ENCODE peak calls at places on chromosomes 1 and 21, in four cellular contexts. One of them, this sample, is unnamed.

GRCh38 chr1:174428033-174428432 is 19.7 kb upstream of the GPR52 start:
- DNase-seq in H1: no peak
- DNase-seq in HCT116: no peak
- DNase-seq in GM12878: no peak
- DNase-seq in this sample: peak; percentile 17

GRCh38 chr1:246602194-246602593 is 35.9 kb downstream of the CNST start:
- DNase-seq in H1: no peak
- DNase-seq in HCT116: no peak
- DNase-seq in GM12878: no peak
- DNase-seq in this sample: no peak

GRCh38 chr1:211609120-211610024 is 30.4 kb upstream of the SLC30A1 start:
- DNase-seq in H1: no peak
- DNase-seq in HCT116: no peak
- DNase-seq in GM12878: no peak
- DNase-seq in this sample: no peak

GRCh38 chr1:156747737-156748669 is 3.5 kb downstream of the HDGF start:
- DNase-seq in H1: no peak
- DNase-seq in HCT116: no peak
- DNase-seq in GM12878: no peak
- DNase-seq in this sample: no peak

GRCh38 chr1:180966744-180967536 is 54.2 kb downstream of the KIAA1614 start:
- DNase-seq in H1: no peak
- DNase-seq in HCT116: no peak
- DNase-seq in GM12878: no peak
- DNase-seq in this sample: no peak

GRCh38 chr1:229440821-229441537 is 7.1 kb upstream of the ACTA1 start:
- DNase-seq in H1: no peak
- DNase-seq in HCT116: no peak
- DNase-seq in GM12878: peak; percentile 88
- DNase-seq in this sample: no peak

GRCh38 chr21:33682992-33683627 is 40.8 kb downstream of the ITSN1 start:
- DNase-seq in H1: no peak
- DNase-seq in HCT116: peak; percentile 90
- DNase-seq in GM12878: no peak
- DNase-seq in this sample: no peak

GRCh38 chr1:170461762-170462384 is 70.1 kb upstream of the GORAB start:
- DNase-seq in H1: no peak
- DNase-seq in HCT116: no peak
- DNase-seq in GM12878: no peak
- DNase-seq in this sample: no peak

GRCh38 chr1:47582891-47583608 is 145.2 kb downstream of the FOXD2 start:
- DNase-seq in H1: peak; percentile 41
- DNase-seq in HCT116: no peak
- DNase-seq in GM12878: no peak
- DNase-seq in this sample: no peak

GRCh38 chr1:111605553-111605952 is 14.0 kb upstream of the RAP1A start:
- DNase-seq in H1: no peak
- DNase-seq in HCT116: no peak
- DNase-seq in GM12878: no peak
- DNase-seq in this sample: no peak

GRCh38 chr1:240352769-240353168 is 259.2 kb downstream of the GREM2 start:
- DNase-seq in H1: no peak
- DNase-seq in HCT116: no peak
- DNase-seq in GM12878: no peak
- DNase-seq in this sample: no peak

GRCh38 chr1:25888426-25888987 is 13.0 kb upstream of the PAQR7 start:
- DNase-seq in H1: no peak
- DNase-seq in HCT116: no peak
- DNase-seq in GM12878: no peak
- DNase-seq in this sample: no peak

GRCh38 chr1:153441238-153441755 is 19.2 kb downstream of the S100A7 start:
- DNase-seq in H1: no peak
- DNase-seq in HCT116: no peak
- DNase-seq in GM12878: no peak
- DNase-seq in this sample: no peak

GRCh38 chr1:198986041-198986440 is 347.2 kb downstream of the PTPRC start:
- DNase-seq in H1: no peak
- DNase-seq in HCT116: no peak
- DNase-seq in GM12878: no peak
- DNase-seq in this sample: no peak

GRCh38 chr1:12600880-12601633 is 17.0 kb downstream of the DHRS3 start:
- DNase-seq in H1: peak; percentile 81
- DNase-seq in HCT116: no peak
- DNase-seq in GM12878: no peak
- DNase-seq in this sample: peak; percentile 77

GRCh38 chr1:54012862-54013261 is 5.1 kb downstream of the LDLRAD1 start:
- DNase-seq in H1: peak; percentile 29
- DNase-seq in HCT116: no peak
- DNase-seq in GM12878: no peak
- DNase-seq in this sample: no peak

GRCh38 chr1:106676021-106676420 is 380.5 kb upstream of the PRMT6 start:
- DNase-seq in H1: no peak
- DNase-seq in HCT116: no peak
- DNase-seq in GM12878: no peak
- DNase-seq in this sample: no peak

GRCh38 chr1:198232407-198232806 is 75.6 kb downstream of the NEK7 start:
- DNase-seq in H1: no peak
- DNase-seq in HCT116: no peak
- DNase-seq in GM12878: no peak
- DNase-seq in this sample: no peak

GRCh38 chr1:24551910-24552571 is 3.8 kb upstream of the NCMAP start:
- DNase-seq in H1: no peak
- DNase-seq in HCT116: no peak
- DNase-seq in GM12878: no peak
- DNase-seq in this sample: no peak

GRCh38 chr1:23393706-23394105 is 24.1 kb upstream of the ZNF436 start:
- DNase-seq in H1: no peak
- DNase-seq in HCT116: no peak
- DNase-seq in GM12878: no peak
- DNase-seq in this sample: no peak

GRCh38 chr1:31532114-31532644 is 44.1 kb upstream of the TINAGL1 start:
- DNase-seq in H1: no peak
- DNase-seq in HCT116: no peak
- DNase-seq in GM12878: no peak
- DNase-seq in this sample: no peak

GRCh38 chr1:235892734-235893413 is 26.2 kb upstream of the LYST start:
- DNase-seq in H1: no peak
- DNase-seq in HCT116: no peak
- DNase-seq in GM12878: no peak
- DNase-seq in this sample: no peak

GRCh38 chr1:7993593-7994479 is 32.3 kb downstream of the ERRFI1 start:
- DNase-seq in H1: no peak
- DNase-seq in HCT116: no peak
- DNase-seq in GM12878: peak; percentile 94
- DNase-seq in this sample: no peak

GRCh38 chr21:42121792-42122191 is 50.7 kb downstream of the UMODL1 start:
- DNase-seq in H1: no peak
- DNase-seq in HCT116: no peak
- DNase-seq in GM12878: no peak
- DNase-seq in this sample: no peak

GRCh38 chr1:20578721-20579380 is 10.0 kb upstream of the CDA start:
- DNase-seq in H1: no peak
- DNase-seq in HCT116: no peak
- DNase-seq in GM12878: no peak
- DNase-seq in this sample: no peak

GRCh38 chr1:60132985-60133673 is 59.6 kb upstream of the C1orf87 start:
- DNase-seq in H1: no peak
- DNase-seq in HCT116: no peak
- DNase-seq in GM12878: no peak
- DNase-seq in this sample: no peak

DNA sequence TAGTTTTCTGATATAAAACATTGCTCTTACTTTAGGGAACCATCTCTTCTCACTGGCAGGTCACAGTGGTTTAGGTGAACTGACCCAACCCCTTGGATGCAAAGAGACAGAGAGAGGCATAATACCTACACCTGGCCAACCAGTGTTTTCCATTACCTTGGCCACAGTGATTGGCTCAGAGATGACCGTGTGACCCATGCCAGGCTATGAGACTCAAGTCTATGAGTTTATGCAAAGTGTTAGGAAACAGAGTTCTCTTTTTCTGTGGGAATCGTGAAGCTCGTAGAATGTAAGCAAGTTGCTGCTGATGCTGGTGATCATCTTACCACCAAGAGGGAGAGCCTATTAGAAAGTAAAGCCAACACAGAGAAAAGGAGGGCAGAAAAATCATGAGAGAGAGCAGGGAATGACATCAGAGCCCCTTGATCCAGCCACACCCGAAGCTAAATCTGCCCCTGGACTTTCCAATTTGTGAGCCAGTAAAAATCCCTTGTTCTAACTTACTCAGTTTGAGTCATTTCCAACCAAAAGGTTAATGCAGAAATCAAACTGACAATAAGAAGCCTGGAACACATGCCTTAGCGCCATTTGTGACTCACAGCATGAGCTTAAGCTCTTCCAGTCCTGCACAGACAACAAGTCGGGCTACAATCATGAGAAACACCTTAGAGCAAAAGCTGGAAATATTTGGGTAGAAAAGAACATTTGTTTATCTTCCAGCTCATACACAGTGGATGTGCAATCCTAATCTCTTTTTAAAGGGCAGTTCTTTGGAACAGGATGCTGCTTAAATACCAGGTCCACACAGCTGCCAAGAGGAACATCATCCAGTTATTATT is 81.3 kb upstream of the KAZN start:
- DNase-seq in H1: no peak
- DNase-seq in HCT116: no peak
- DNase-seq in GM12878: peak; percentile 69
- DNase-seq in this sample: no peak
- TF ChIP-seq EGR1 in H1: no peak
- TF ChIP-seq EGR1 in HCT116: no peak
- TF ChIP-seq EGR1 in GM12878: no peak
- TF ChIP-seq EGR1 in this sample: no peak

DNA sequence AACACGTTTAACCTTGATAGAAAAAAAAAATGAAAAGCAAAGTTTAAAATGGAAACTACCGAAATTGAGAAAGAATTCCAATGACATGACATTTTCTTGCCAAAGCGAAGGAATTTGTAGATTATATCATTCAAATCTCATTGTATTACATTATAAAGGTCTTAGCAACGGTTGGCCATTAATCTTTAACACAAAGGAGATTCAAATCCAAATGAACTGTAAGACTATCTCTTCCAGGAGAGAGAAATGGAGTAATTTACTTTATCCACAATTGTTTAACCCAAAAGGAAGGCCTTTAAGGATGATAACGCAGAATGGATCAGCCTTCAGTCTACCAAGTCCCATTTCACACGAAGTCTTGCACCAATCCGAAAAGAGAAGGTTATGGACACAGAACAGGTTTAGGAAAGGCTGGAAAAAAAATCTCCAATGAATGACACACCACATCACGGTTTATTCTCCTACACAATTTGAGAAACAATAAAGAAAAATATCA is 1.5 kb downstream of the ENAH start:
- DNase-seq in H1: no peak
- DNase-seq in HCT116: no peak
- DNase-seq in GM12878: no peak
- DNase-seq in this sample: no peak
- TF ChIP-seq EGR1 in H1: no peak
- TF ChIP-seq EGR1 in HCT116: no peak
- TF ChIP-seq EGR1 in GM12878: no peak
- TF ChIP-seq EGR1 in this sample: no peak

DNA sequence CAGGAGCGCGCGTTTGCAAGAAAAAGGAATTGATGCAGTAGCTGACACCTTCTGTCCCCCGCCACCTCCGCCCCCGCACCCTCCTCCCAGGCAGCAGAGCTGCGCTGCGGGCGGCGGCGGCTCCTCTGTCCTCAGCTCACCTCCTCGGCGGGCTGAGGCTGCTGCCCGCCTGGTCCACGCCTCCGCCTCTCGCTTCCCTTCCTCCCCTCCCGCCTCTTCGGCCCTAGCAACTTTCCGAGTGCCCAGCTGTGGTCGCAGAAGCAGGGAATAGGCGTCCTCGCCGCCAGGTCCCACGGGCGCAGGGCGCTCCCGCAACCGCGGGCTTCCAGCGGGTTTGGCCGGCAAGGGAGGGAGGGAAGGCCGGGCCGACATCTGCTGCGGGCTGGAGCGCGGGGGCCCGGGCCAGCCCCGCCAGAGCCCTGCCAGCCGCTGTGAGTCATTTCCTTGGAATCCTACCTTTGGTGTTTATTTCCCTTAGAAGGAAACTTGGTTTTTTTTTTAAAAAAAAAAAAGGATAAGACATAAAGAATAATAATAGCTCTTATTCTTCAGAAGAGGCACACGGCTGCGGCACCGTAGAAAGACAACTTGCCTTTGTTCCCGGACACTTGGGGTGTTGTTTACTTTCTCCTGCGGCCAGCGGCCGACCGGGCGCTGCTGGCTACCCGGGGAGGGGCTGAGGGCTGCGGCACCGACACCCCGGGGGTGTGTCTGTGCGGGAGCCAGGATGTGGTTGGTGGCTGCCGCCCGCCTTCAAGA is 1.1 kb downstream of the SERTAD4 start:
- DNase-seq in H1: peak; percentile 76
- DNase-seq in HCT116: peak; percentile 23
- DNase-seq in GM12878: no peak
- DNase-seq in this sample: peak; percentile 22
- TF ChIP-seq EGR1 in H1: peak; percentile 78
- TF ChIP-seq EGR1 in HCT116: peak; percentile 77
- TF ChIP-seq EGR1 in GM12878: no peak
- TF ChIP-seq EGR1 in this sample: peak; percentile 91

DNA sequence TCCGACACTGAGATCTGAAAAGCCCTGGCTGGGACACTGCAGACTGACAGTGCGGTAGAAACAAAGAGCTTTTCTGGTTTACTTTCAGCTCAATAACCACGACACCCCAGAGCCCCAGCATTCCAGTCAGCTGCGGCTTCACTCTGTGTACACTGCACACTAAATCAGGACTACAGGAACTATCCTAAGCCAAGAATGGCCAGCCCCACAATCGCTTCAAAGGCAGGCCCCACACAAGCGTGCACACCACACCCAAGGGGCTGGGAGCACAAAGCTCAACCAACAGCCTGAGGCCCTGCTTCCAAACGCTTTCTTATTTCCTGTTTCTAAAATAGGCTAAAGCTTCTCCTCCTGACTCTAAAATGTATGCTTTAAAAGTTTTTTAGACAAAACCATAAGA is 28.4 kb downstream of the URB1 start:
- DNase-seq in H1: no peak
- DNase-seq in HCT116: no peak
- DNase-seq in GM12878: no peak
- DNase-seq in this sample: no peak
- TF ChIP-seq EGR1 in H1: no peak
- TF ChIP-seq EGR1 in HCT116: no peak
- TF ChIP-seq EGR1 in GM12878: no peak
- TF ChIP-seq EGR1 in this sample: no peak

GRCh38 chr1:208499021-208499420 is 254.8 kb upstream of the PLXNA2 start:
- DNase-seq in H1: no peak
- DNase-seq in HCT116: no peak
- DNase-seq in GM12878: no peak
- DNase-seq in this sample: no peak
- TF ChIP-seq EGR1 in H1: no peak
- TF ChIP-seq EGR1 in HCT116: no peak
- TF ChIP-seq EGR1 in GM12878: no peak
- TF ChIP-seq EGR1 in this sample: no peak

DNA sequence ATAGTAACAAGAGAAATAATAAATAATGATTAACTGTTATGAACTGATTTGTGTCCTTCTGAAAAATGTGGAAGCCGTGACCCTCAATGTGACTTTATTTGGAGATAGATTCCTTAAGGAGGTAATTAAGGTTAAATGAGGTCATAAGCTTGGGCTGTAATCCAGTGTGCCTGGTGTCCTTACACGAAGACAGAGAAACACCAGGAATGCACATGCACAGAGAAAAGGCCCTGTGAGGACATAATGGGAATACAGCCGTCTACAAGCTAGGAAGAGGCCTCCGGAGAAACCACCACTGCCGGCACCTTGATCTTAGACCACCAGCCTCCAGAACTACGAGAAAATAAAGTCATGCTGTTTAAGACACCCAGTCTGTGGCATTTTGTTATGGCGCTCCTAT is 215.9 kb downstream of the NEGR1 start:
- DNase-seq in H1: no peak
- DNase-seq in HCT116: no peak
- DNase-seq in GM12878: no peak
- DNase-seq in this sample: no peak
- TF ChIP-seq EGR1 in H1: no peak
- TF ChIP-seq EGR1 in HCT116: no peak
- TF ChIP-seq EGR1 in GM12878: no peak
- TF ChIP-seq EGR1 in this sample: no peak

This sample was measured in K562.